ENCODE peak calls at places on chromosomes 12 and 14, in nine cellular contexts. D is WERI-Rb-1, R is cardiac fibroblast, I is foreskin fibroblast, O is MCF 10A, F is A549, W is right lobe of liver, A is dorsolateral prefrontal cortex, N is lower leg skin. J is an unnamed sample.

GRCh38 chr12:114636723-114637480 is 47.1 kb downstream of the TBX3 start:
- DNase-seq in D (peak; percentile 10), R (peak; percentile 25), I (peak; percentile 69), O (peak; percentile 24), F (peak; percentile 58), W (no peak), A (no peak), N (peak; percentile 24), J (no peak)

GRCh38 chr12:69821441-69822204 is 3.4 kb upstream of the MYRFL start:
- DNase-seq in D (no peak), R (peak; percentile 85), I (peak; percentile 16), O (peak; percentile 75), F (no peak), W (no peak), A (no peak), N (no peak), J (no peak)

GRCh38 chr14:37027188-37027824 is 145.1 kb downstream of the SLC25A21 start:
- DNase-seq in D (no peak), R (no peak), I (no peak), O (no peak), F (no peak), W (no peak), A (no peak), N (no peak), J (no peak)

GRCh38 chr14:46048127-46048526 is 603.5 kb downstream of the RPL10L start:
- DNase-seq in D (peak; percentile 61), R (no peak), I (peak; percentile 66), O (peak; percentile 61), F (no peak), W (no peak), A (no peak), N (no peak), J (no peak)

GRCh38 chr12:76560083-76560491 is 516 bp upstream of the OSBPL8 start:
- DNase-seq in D (no peak), R (no peak), I (no peak), O (no peak), F (no peak), W (no peak), A (no peak), N (no peak), J (no peak)

GRCh38 chr12:52615208-52615868 is 3.0 kb downstream of the KRT73 start:
- DNase-seq in D (no peak), R (no peak), I (no peak), O (no peak), F (no peak), W (no peak), A (no peak), N (no peak), J (peak; percentile 51)

GRCh38 chr12:93722757-93723567 is 45.8 kb downstream of the CRADD start:
- DNase-seq in D (no peak), R (no peak), I (peak; percentile 60), O (peak; percentile 91), F (no peak), W (no peak), A (no peak), N (no peak), J (no peak)

GRCh38 chr12:1590083-1590979 is 4.0 kb downstream of the FBXL14 start:
- DNase-seq in D (no peak), R (peak; percentile 81), I (peak; percentile 64), O (no peak), F (no peak), W (no peak), A (no peak), N (no peak), J (no peak)

GRCh38 chr14:70660967-70661871 is 19.5 kb downstream of the TTC9 start:
- DNase-seq in D (no peak), R (no peak), I (no peak), O (no peak), F (no peak), W (no peak), A (no peak), N (peak; percentile 35), J (no peak)

DNA sequence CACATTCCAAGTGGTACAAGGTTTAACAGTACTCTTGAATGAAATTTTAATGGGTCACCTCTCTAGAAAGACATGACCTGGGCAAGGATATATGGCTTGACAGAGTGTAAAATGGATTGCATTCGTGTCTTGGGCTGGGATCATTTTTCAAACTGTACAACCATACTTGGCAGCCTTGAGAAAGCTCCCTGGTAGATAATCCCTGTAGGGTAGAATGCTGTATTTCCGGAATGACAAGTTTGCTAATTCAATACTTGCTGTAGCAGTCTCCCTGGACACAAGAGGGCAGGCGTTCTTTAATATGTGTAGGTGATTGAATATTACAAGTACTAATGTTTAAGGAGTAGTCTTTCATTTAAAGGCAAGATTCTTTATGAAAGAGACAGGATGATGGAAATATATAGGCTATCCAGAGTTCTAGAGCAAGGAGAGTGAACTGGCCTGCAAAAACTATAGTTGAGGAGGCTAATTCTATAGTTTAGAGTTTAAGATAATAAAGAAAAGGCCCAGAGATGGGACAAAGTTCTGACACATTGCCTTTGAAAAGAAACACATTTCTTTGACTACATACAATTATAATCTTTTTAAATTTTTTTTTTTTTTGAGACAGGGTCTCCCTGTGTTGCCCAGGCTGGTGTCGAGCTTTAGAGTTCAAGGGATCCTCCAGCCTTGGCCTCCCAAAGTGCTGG is 53.4 kb downstream of the PLBD1 start:
- DNase-seq in D (peak; percentile 39), R (peak; percentile 57), I (peak; percentile 27), O (peak; percentile 58), F (no peak), W (no peak), A (no peak), N (peak; percentile 49), J (no peak)
- TF ChIP-seq CTCF in D (peak; percentile 23), R (peak; percentile 28), I (no peak), O (peak; percentile 44), F (no peak), W (peak; percentile 57), A (no peak), N (no peak), J (peak; percentile 37)

DNA sequence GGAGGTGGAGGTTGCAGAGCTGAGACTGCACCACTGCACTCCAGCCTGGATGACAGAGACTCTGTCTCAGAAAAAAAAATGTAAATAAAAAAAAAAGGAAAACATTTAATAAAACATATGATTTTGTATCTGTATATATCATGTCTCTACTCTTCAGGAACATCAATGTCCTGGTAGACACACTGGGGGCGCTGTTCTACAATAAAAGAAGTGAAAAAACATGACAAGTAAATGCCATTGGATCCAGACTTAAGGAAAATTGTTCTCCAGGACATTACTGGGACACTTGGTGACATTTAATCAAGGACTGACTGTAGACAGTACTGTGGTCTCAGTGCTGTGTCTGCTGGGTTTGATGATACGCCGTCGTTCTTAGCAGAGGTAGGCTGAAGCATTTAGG is 15.5 kb upstream of the KLC1 start:
- DNase-seq in D (no peak), R (no peak), I (peak; percentile 43), O (no peak), F (no peak), W (no peak), A (no peak), N (no peak), J (no peak)
- TF ChIP-seq CTCF in D (no peak), R (no peak), I (peak; percentile 33), O (peak; percentile 5), F (peak; percentile 25), W (peak; percentile 26), A (no peak), N (no peak), J (no peak)

GRCh38 chr12:122834229-122834920 is 882 bp upstream of the HIP1R start:
- DNase-seq in D (no peak), R (peak; percentile 56), I (peak; percentile 85), O (peak; percentile 56), F (peak; percentile 82), W (no peak), A (peak; percentile 63), N (peak; percentile 26), J (no peak)
- TF ChIP-seq CTCF in D (peak; percentile 36), R (peak; percentile 16), I (no peak), O (no peak), F (peak; percentile 23), W (no peak), A (peak; percentile 11), N (no peak), J (no peak)

GRCh38 chr12:57756406-57757341 is 1.8 kb downstream of the MARCHF9 start:
- DNase-seq in D (peak; percentile 79), R (peak; percentile 36), I (no peak), O (no peak), F (peak; percentile 94), W (no peak), A (no peak), N (no peak), J (no peak)
- TF ChIP-seq CTCF in D (peak; percentile 96), R (peak; percentile 48), I (peak; percentile 37), O (no peak), F (peak; percentile 75), W (peak; percentile 27), A (no peak), N (no peak), J (peak; percentile 77)

DNA sequence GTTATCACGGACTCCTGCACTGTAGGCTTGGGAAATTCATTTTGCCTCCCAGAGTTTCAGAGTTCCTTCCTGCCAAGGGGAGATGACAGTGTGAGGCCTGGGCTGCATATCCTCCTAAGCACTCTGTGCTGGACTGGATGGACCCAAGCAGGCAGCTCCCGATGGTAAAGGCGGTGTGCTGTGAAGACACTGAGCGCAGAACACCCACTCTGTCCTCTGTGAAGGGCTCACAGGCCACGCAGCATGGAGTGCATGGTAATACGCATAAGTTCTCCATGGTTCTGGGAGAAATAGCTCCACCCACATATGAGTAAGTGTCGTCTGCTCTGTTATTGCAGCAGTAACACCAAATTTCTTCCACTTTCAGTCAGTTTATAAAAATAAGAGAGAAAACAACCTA is 55.8 kb downstream of the TMEM30B start:
- DNase-seq in D (no peak), R (no peak), I (no peak), O (no peak), F (no peak), W (no peak), A (no peak), N (no peak), J (no peak)
- TF ChIP-seq CTCF in D (no peak), R (no peak), I (no peak), O (no peak), F (no peak), W (no peak), A (no peak), N (no peak), J (no peak)

GRCh38 chr14:93079321-93079720 is 36.4 kb downstream of the ITPK1 start:
- DNase-seq in D (no peak), R (no peak), I (no peak), O (no peak), F (no peak), W (no peak), A (no peak), N (no peak), J (no peak)
- TF ChIP-seq CTCF in D (peak; percentile 22), R (no peak), I (no peak), O (no peak), F (no peak), W (no peak), A (no peak), N (no peak), J (no peak)

GRCh38 chr14:22558221-22558913 is 30.7 kb downstream of the DAD1 start:
- DNase-seq in D (no peak), R (no peak), I (no peak), O (no peak), F (no peak), W (no peak), A (no peak), N (no peak), J (no peak)
- TF ChIP-seq CTCF in D (peak; percentile 30), R (peak; percentile 37), I (peak; percentile 8), O (no peak), F (no peak), W (no peak), A (no peak), N (no peak), J (no peak)

J was measured in osteocyte.